ENCODE peak calls at places on chromosomes 12 and 14, in five cellular contexts. One of them, this sample, is unnamed.

GRCh38 chr12:65962921-65963883 is 138.9 kb downstream of the HMGA2 start:
- DNase-seq in ascending aorta: no peak
- DNase-seq in nephron progenitor cell: peak
- DNase-seq in effector memory CD8-positive, alpha-beta T cell: no peak
- DNase-seq in NCI-H460: peak
- DNase-seq in this sample: peak

GRCh38 chr14:105018414-105018813 is 2.5 kb downstream of the CDCA4 start:
- DNase-seq in NCI-H460: no peak
- DNase-seq in nephron progenitor cell: no peak
- DNase-seq in effector memory CD8-positive, alpha-beta T cell: no peak
- DNase-seq in ascending aorta: no peak
- DNase-seq in this sample: no peak

GRCh38 chr12:674272-674781 is 11.1 kb upstream of the NINJ2 start:
- DNase-seq in ascending aorta: peak
- DNase-seq in effector memory CD8-positive, alpha-beta T cell: peak
- DNase-seq in nephron progenitor cell: no peak
- DNase-seq in NCI-H460: no peak
- DNase-seq in this sample: no peak

GRCh38 chr12:30847259-30847658 is 79.3 kb upstream of the TSPAN11 start:
- DNase-seq in ascending aorta: no peak
- DNase-seq in NCI-H460: peak
- DNase-seq in effector memory CD8-positive, alpha-beta T cell: peak
- DNase-seq in nephron progenitor cell: peak
- DNase-seq in this sample: no peak

GRCh38 chr12:5155866-5156265 is 112.2 kb downstream of the KCNA5 start:
- DNase-seq in NCI-H460: no peak
- DNase-seq in ascending aorta: no peak
- DNase-seq in effector memory CD8-positive, alpha-beta T cell: no peak
- DNase-seq in nephron progenitor cell: no peak
- DNase-seq in this sample: no peak

GRCh38 chr12:59425798-59426197 is 170.0 kb upstream of the SLC16A7 start:
- DNase-seq in ascending aorta: no peak
- DNase-seq in nephron progenitor cell: no peak
- DNase-seq in NCI-H460: no peak
- DNase-seq in effector memory CD8-positive, alpha-beta T cell: no peak
- DNase-seq in this sample: no peak

GRCh38 chr12:11059784-11060183 is 2.3 kb downstream of the TAS2R46 start:
- DNase-seq in effector memory CD8-positive, alpha-beta T cell: no peak
- DNase-seq in ascending aorta: no peak
- DNase-seq in NCI-H460: no peak
- DNase-seq in nephron progenitor cell: no peak
- DNase-seq in this sample: no peak

GRCh38 chr12:89648211-89648930 is 60.3 kb downstream of the ATP2B1 start:
- DNase-seq in nephron progenitor cell: no peak
- DNase-seq in NCI-H460: no peak
- DNase-seq in ascending aorta: no peak
- DNase-seq in effector memory CD8-positive, alpha-beta T cell: no peak
- DNase-seq in this sample: no peak

GRCh38 chr12:85883763-85884162 is 9.7 kb downstream of the NTS start:
- DNase-seq in nephron progenitor cell: no peak
- DNase-seq in ascending aorta: no peak
- DNase-seq in effector memory CD8-positive, alpha-beta T cell: no peak
- DNase-seq in NCI-H460: no peak
- DNase-seq in this sample: no peak

GRCh38 chr12:102369876-102370275 is 110.5 kb downstream of the IGF1 start:
- DNase-seq in ascending aorta: no peak
- DNase-seq in nephron progenitor cell: no peak
- DNase-seq in effector memory CD8-positive, alpha-beta T cell: no peak
- DNase-seq in NCI-H460: no peak
- DNase-seq in this sample: no peak